ENCODE peak calls at places on chromosomes 13 and 19, in eight cellular contexts. O is IMR-90; I is Panc1; A is cardiac muscle cell; Q is CD8-positive, alpha-beta memory T cell; E is mammary epithelial cell; Y is testis; U is uterus. V is an unnamed sample. For H3K4me1, the result is how much of the 10 kb centered on the place peaks cover.

GRCh38 chr13:109725297-109725696 is 61.1 kb downstream of the IRS2 start:
- DNase-seq in O (no peak), I (no peak), A (no peak), Q (no peak), E (no peak), Y (no peak), U (no peak), V (no peak)

GRCh38 chr19:13215572-13216380 is 65.6 kb downstream of the IER2 start:
- DNase-seq in O (no peak), I (no peak), A (no peak), Q (no peak), E (peak), Y (no peak), U (no peak), V (no peak)

GRCh38 chr13:36789061-36789460 is 30.0 kb upstream of the RFXAP start:
- DNase-seq in O (peak), I (no peak), A (no peak), Q (no peak), E (no peak), Y (no peak), U (no peak), V (no peak)

GRCh38 chr13:27055501-27055900 is 116.1 kb downstream of the USP12 start:
- DNase-seq in O (no peak), I (no peak), A (no peak), Q (no peak), E (no peak), Y (no peak), U (no peak), V (no peak)

GRCh38 chr19:35908977-35909683 is 1.0 kb upstream of the TYROBP start:
- DNase-seq in O (no peak), I (no peak), A (no peak), Q (no peak), E (no peak), Y (peak), U (no peak), V (peak)

GRCh38 chr19:29843180-29844051 is 31.6 kb downstream of the CCNE1 start:
- DNase-seq in O (no peak), I (no peak), A (peak), Q (peak), E (no peak), Y (peak), U (no peak), V (no peak)

GRCh38 chr19:5829567-5830315 is 9.8 kb downstream of the FUT6 start:
- DNase-seq in O (no peak), I (no peak), A (no peak), Q (no peak), E (no peak), Y (no peak), U (no peak), V (no peak)

GRCh38 chr19:34300380-34300779 is 46.0 kb downstream of the GARRE1 start:
- DNase-seq in O (no peak), I (no peak), A (no peak), Q (no peak), E (no peak), Y (no peak), U (no peak), V (no peak)

GRCh38 chr13:48896312-48896711 is 79.4 kb upstream of the FNDC3A start:
- DNase-seq in O (peak), I (no peak), A (no peak), Q (no peak), E (peak), Y (no peak), U (no peak), V (no peak)

GRCh38 chr13:45007225-45007624 is 17.9 kb downstream of the GPALPP1 start:
- DNase-seq in O (no peak), I (no peak), A (no peak), Q (no peak), E (no peak), Y (no peak), U (no peak), V (no peak)

GRCh38 chr19:22532388-22533310 is 101.5 kb upstream of the ZNF492 start:
- DNase-seq in O (no peak), I (no peak), A (no peak), Q (no peak), E (no peak), Y (peak), U (peak), V (peak)

DNA sequence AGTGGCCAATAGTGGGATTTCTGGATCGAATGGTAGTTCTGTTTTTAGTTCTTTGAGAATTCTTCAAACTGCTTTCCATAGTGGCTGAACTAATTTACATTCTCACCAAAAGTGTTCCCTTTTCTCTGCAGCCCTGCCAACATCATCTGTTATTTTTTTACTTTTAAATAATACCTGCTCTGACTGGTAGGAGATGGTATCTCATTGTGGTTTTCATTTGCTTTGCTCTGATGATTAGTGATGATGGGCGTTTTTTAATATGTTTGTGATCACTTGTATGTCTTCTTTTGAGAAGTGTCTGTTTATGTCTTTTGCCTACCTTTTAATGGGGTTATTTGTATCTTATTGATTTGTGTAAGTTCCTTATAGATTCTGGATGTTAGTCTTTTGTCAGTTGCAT is 48.0 kb downstream of the RNASEH2B start:
- DNase-seq in O (no peak), I (no peak), A (no peak), Q (no peak), E (no peak), Y (no peak), U (no peak), V (no peak)
- H3K27ac ChIP-seq in O (no peak), I (no peak), A (no peak), Q (no peak), E (no peak), Y (no peak), U (no peak), V (no peak)

GRCh38 chr19:42455621-42456081 is 12.9 kb upstream of the CXCL17 start:
- DNase-seq in O (no peak), I (no peak), A (no peak), Q (no peak), E (peak), Y (no peak), U (no peak), V (no peak)

GRCh38 chr19:42445948-42446347 is 3.2 kb upstream of the CXCL17 start:
- DNase-seq in O (no peak), I (no peak), A (no peak), Q (no peak), E (no peak), Y (no peak), U (no peak), V (no peak)

GRCh38 chr19:42452590-42452989 is 9.8 kb upstream of the CXCL17 start:
- DNase-seq in O (no peak), I (no peak), A (no peak), Q (no peak), E (no peak), Y (no peak), U (no peak), V (no peak)

GRCh38 chr19:42450314-42450934 is 7.7 kb upstream of the CXCL17 start:
- DNase-seq in O (peak), I (no peak), A (peak), Q (peak), E (peak), Y (peak), U (peak), V (peak)
- H3K4me1 ChIP-seq in O (under half), I (under half), A (under half), Q (under half), E (under half), Y (under half), U (under half), V (under half)

DNA sequence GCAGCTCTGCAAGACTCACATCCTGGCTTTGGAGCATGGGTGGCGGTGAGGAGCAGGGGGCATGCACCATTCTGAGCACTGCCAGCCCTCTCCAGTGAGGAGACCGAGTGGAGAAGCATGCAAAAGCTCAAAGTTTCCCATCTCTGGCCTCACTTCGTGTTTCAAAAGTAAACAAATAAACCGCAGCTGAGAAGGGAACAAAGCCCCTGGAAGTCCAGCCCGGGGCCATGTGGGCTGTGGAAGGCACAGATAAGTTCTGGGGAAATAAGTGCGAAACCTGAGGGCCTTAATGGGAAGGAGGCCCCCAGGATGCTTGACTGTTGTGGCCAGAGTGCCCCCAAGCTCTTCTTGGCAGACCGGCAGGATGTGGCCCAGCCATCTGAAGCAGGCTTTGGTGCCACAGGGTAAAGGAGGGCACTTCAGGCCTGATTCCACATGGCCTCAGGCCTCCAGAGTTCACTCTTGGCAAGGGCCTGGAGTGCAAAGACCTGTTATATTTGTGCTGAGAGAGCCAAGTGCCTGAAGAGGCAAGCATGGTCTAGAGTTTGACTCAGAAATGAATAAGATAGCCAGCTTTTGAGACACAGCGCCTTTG is 1.2 kb downstream of the MEDAG start:
- DNase-seq in O (peak), I (no peak), A (no peak), Q (no peak), E (no peak), Y (peak), U (no peak), V (no peak)
- H3K4me3 ChIP-seq in O (no peak), I (no peak), A (no peak), Q (no peak), E (no peak), Y (peak), U (peak), V (peak)

GRCh38 chr13:89518289-89519077 is 1829.0 kb upstream of the MIR17HG start:
- DNase-seq in O (no peak), I (no peak), A (no peak), Q (no peak), E (no peak), Y (no peak), U (no peak), V (no peak)

GRCh38 chr13:89515948-89516347 is 1831.5 kb upstream of the MIR17HG start:
- DNase-seq in O (no peak), I (no peak), A (no peak), Q (no peak), E (no peak), Y (no peak), U (no peak), V (no peak)

GRCh38 chr13:89520468-89520867 is 1827.0 kb upstream of the MIR17HG start:
- DNase-seq in O (no peak), I (no peak), A (no peak), Q (no peak), E (peak), Y (no peak), U (no peak), V (no peak)

DNA sequence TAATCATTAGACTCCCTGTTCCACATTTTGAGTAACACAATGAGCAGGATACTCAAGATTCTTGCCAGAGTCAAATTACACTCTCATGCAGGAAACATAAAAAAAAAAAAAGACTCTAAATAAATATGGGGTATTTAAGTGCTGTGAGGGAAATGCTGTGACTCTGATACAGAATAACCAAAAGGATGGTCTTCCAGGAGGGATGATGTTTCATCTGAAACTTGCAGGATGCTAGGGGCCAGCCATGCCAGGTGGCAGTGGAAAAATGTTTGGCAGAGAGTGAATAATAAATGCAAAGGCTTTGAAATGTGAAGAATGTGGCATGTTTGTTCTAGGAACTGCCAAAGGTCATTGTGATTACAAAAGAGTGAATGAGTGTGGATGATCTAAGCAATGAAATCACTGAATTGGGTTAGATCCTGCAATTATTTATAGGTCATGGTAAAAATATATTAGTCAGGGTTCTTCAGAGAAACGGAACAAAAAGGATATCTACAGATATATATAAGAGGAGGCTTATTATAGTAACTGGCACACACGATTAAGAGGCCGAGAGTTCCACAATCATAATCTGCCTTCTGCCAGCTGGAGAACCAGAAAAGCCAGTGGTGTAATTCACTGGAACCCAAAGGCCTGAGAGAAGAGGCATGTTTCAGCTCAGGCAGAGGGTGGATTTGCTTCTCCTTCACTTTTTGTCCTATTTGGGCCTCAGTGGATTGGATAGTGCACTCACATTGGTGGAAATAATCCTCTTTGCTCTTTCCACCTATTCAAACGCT is 1832.8 kb upstream of the MIR17HG start:
- DNase-seq in O (peak), I (peak), A (no peak), Q (no peak), E (peak), Y (no peak), U (no peak), V (no peak)
- H3K27ac ChIP-seq in O (no peak), I (peak), A (no peak), Q (no peak), E (peak), Y (no peak), U (no peak), V (peak)

V was measured in left lung.